ENCODE peak calls at places on chromosomes 13 and 19, in five cellular contexts. One of them, this sample, is unnamed.

GRCh38 chr13:97243915-97244820 is 22.0 kb downstream of the MBNL2 start:
- DNase-seq in cardiac muscle cell: no peak
- DNase-seq in fibroblast of lung: no peak
- DNase-seq in dorsolateral prefrontal cortex: no peak
- DNase-seq in keratinocyte: no peak
- DNase-seq in this sample: no peak

GRCh38 chr13:113636266-113636963 is 21.6 kb downstream of the ATP4B start:
- DNase-seq in fibroblast of lung: no peak
- DNase-seq in keratinocyte: no peak
- DNase-seq in cardiac muscle cell: no peak
- DNase-seq in dorsolateral prefrontal cortex: no peak
- DNase-seq in this sample: no peak

GRCh38 chr19:45578861-45579260 is 5.7 kb downstream of the OPA3 start:
- DNase-seq in fibroblast of lung: no peak
- DNase-seq in keratinocyte: no peak
- DNase-seq in dorsolateral prefrontal cortex: no peak
- DNase-seq in cardiac muscle cell: no peak
- DNase-seq in this sample: no peak

GRCh38 chr19:49973987-49974386 is 13.0 kb upstream of the SIGLEC11 start:
- DNase-seq in dorsolateral prefrontal cortex: no peak
- DNase-seq in cardiac muscle cell: no peak
- DNase-seq in keratinocyte: no peak
- DNase-seq in fibroblast of lung: no peak
- DNase-seq in this sample: no peak

GRCh38 chr19:8485561-8486371 is 16.7 kb downstream of the PRAM1 start:
- DNase-seq in fibroblast of lung: no peak
- DNase-seq in cardiac muscle cell: no peak
- DNase-seq in dorsolateral prefrontal cortex: no peak
- DNase-seq in keratinocyte: no peak
- DNase-seq in this sample: no peak

GRCh38 chr13:20977394-20977793 is 74.8 kb upstream of the XPO4 start:
- DNase-seq in cardiac muscle cell: no peak
- DNase-seq in keratinocyte: no peak
- DNase-seq in dorsolateral prefrontal cortex: no peak
- DNase-seq in fibroblast of lung: no peak
- DNase-seq in this sample: no peak

GRCh38 chr13:41652735-41653361 is 195.5 kb downstream of the RGCC start:
- DNase-seq in fibroblast of lung: peak
- DNase-seq in cardiac muscle cell: peak
- DNase-seq in keratinocyte: no peak
- DNase-seq in dorsolateral prefrontal cortex: no peak
- DNase-seq in this sample: no peak

GRCh38 chr13:80577285-80577684 is 236.4 kb upstream of the SPRY2 start:
- DNase-seq in dorsolateral prefrontal cortex: no peak
- DNase-seq in keratinocyte: no peak
- DNase-seq in cardiac muscle cell: no peak
- DNase-seq in fibroblast of lung: no peak
- DNase-seq in this sample: no peak

GRCh38 chr19:12574036-12574435 is 22.8 kb upstream of the ZNF564 start:
- DNase-seq in keratinocyte: no peak
- DNase-seq in cardiac muscle cell: no peak
- DNase-seq in fibroblast of lung: no peak
- DNase-seq in dorsolateral prefrontal cortex: no peak
- DNase-seq in this sample: no peak

GRCh38 chr13:75762066-75762937 is 126.2 kb downstream of the LMO7 start:
- DNase-seq in cardiac muscle cell: no peak
- DNase-seq in dorsolateral prefrontal cortex: no peak
- DNase-seq in keratinocyte: peak
- DNase-seq in fibroblast of lung: no peak
- DNase-seq in this sample: no peak

GRCh38 chr19:8567522-8568172 is 9.6 kb downstream of the MYO1F start:
- DNase-seq in dorsolateral prefrontal cortex: no peak
- DNase-seq in keratinocyte: no peak
- DNase-seq in fibroblast of lung: no peak
- DNase-seq in cardiac muscle cell: no peak
- DNase-seq in this sample: peak

GRCh38 chr13:44810067-44810840 is 179.0 kb downstream of the NUFIP1 start:
- DNase-seq in cardiac muscle cell: peak
- DNase-seq in fibroblast of lung: peak
- DNase-seq in keratinocyte: no peak
- DNase-seq in dorsolateral prefrontal cortex: no peak
- DNase-seq in this sample: no peak

GRCh38 chr13:82833928-82834327 is 1048.3 kb downstream of the SLITRK1 start:
- DNase-seq in fibroblast of lung: peak
- DNase-seq in dorsolateral prefrontal cortex: no peak
- DNase-seq in cardiac muscle cell: peak
- DNase-seq in keratinocyte: no peak
- DNase-seq in this sample: no peak

GRCh38 chr19:19997656-19998268 is 41.5 kb downstream of the ZNF682 start:
- DNase-seq in keratinocyte: no peak
- DNase-seq in cardiac muscle cell: no peak
- DNase-seq in dorsolateral prefrontal cortex: no peak
- DNase-seq in fibroblast of lung: no peak
- DNase-seq in this sample: peak

GRCh38 chr19:17703823-17704463 is 15.3 kb upstream of the MAP1S start:
- DNase-seq in cardiac muscle cell: peak
- DNase-seq in fibroblast of lung: peak
- DNase-seq in dorsolateral prefrontal cortex: no peak
- DNase-seq in keratinocyte: no peak
- DNase-seq in this sample: peak

GRCh38 chr13:29763426-29764180 is 86.8 kb downstream of the UBL3 start:
- DNase-seq in dorsolateral prefrontal cortex: no peak
- DNase-seq in cardiac muscle cell: no peak
- DNase-seq in keratinocyte: no peak
- DNase-seq in fibroblast of lung: no peak
- DNase-seq in this sample: no peak

GRCh38 chr13:28145049-28145448 is 6.7 kb downstream of the PAN3 start:
- DNase-seq in keratinocyte: no peak
- DNase-seq in fibroblast of lung: no peak
- DNase-seq in cardiac muscle cell: no peak
- DNase-seq in dorsolateral prefrontal cortex: no peak
- DNase-seq in this sample: no peak

GRCh38 chr13:35468195-35468594 is 8.3 kb downstream of the MAB21L1 start:
- DNase-seq in fibroblast of lung: peak
- DNase-seq in cardiac muscle cell: no peak
- DNase-seq in keratinocyte: no peak
- DNase-seq in dorsolateral prefrontal cortex: no peak
- DNase-seq in this sample: no peak

GRCh38 chr19:42268704-42269517 is at the start of gene CIC:
- DNase-seq in dorsolateral prefrontal cortex: peak
- DNase-seq in cardiac muscle cell: peak
- DNase-seq in fibroblast of lung: peak
- DNase-seq in keratinocyte: peak
- DNase-seq in this sample: peak

GRCh38 chr13:113651511-113652403 is 6.2 kb downstream of the ATP4B start:
- DNase-seq in dorsolateral prefrontal cortex: peak
- DNase-seq in cardiac muscle cell: no peak
- DNase-seq in fibroblast of lung: no peak
- DNase-seq in keratinocyte: no peak
- DNase-seq in this sample: no peak

GRCh38 chr19:3942790-3943409 is 10.0 kb downstream of the NMRK2 start:
- DNase-seq in dorsolateral prefrontal cortex: no peak
- DNase-seq in keratinocyte: no peak
- DNase-seq in fibroblast of lung: no peak
- DNase-seq in cardiac muscle cell: no peak
- DNase-seq in this sample: no peak

GRCh38 chr13:41064493-41064892 is 3.2 kb downstream of the WBP4 start:
- DNase-seq in keratinocyte: no peak
- DNase-seq in dorsolateral prefrontal cortex: no peak
- DNase-seq in fibroblast of lung: peak
- DNase-seq in cardiac muscle cell: peak
- DNase-seq in this sample: no peak

GRCh38 chr19:29378543-29379105 is 147.2 kb upstream of the VSTM2B start:
- DNase-seq in keratinocyte: no peak
- DNase-seq in cardiac muscle cell: no peak
- DNase-seq in fibroblast of lung: no peak
- DNase-seq in dorsolateral prefrontal cortex: no peak
- DNase-seq in this sample: no peak

GRCh38 chr13:48214519-48215121 is 18.4 kb upstream of the ITM2B start:
- DNase-seq in fibroblast of lung: no peak
- DNase-seq in cardiac muscle cell: no peak
- DNase-seq in dorsolateral prefrontal cortex: no peak
- DNase-seq in keratinocyte: no peak
- DNase-seq in this sample: no peak

GRCh38 chr13:22114630-22115311 is 443.9 kb downstream of the FGF9 start:
- DNase-seq in fibroblast of lung: no peak
- DNase-seq in dorsolateral prefrontal cortex: no peak
- DNase-seq in cardiac muscle cell: peak
- DNase-seq in keratinocyte: no peak
- DNase-seq in this sample: peak

GRCh38 chr13:26168276-26168814 is 53.8 kb downstream of the RNF6 start:
- DNase-seq in fibroblast of lung: no peak
- DNase-seq in dorsolateral prefrontal cortex: no peak
- DNase-seq in cardiac muscle cell: peak
- DNase-seq in keratinocyte: no peak
- DNase-seq in this sample: no peak

GRCh38 chr13:51643114-51643881 is 59.0 kb downstream of the WDFY2 start:
- DNase-seq in keratinocyte: peak
- DNase-seq in fibroblast of lung: peak
- DNase-seq in dorsolateral prefrontal cortex: no peak
- DNase-seq in cardiac muscle cell: peak
- DNase-seq in this sample: no peak

GRCh38 chr19:1172353-1173159 is 1.5 kb downstream of the SBNO2 start:
- DNase-seq in fibroblast of lung: peak
- DNase-seq in dorsolateral prefrontal cortex: peak
- DNase-seq in keratinocyte: no peak
- DNase-seq in cardiac muscle cell: peak
- DNase-seq in this sample: no peak

GRCh38 chr13:45276887-45277286 is 64.1 kb downstream of the TPT1 start:
- DNase-seq in fibroblast of lung: no peak
- DNase-seq in dorsolateral prefrontal cortex: no peak
- DNase-seq in cardiac muscle cell: no peak
- DNase-seq in keratinocyte: no peak
- DNase-seq in this sample: no peak

GRCh38 chr13:111337741-111338140 is 17.3 kb downstream of the TEX29 start:
- DNase-seq in cardiac muscle cell: peak
- DNase-seq in fibroblast of lung: peak
- DNase-seq in dorsolateral prefrontal cortex: no peak
- DNase-seq in keratinocyte: no peak
- DNase-seq in this sample: no peak

GRCh38 chr19:29139227-29139626 is 73.7 kb downstream of the UQCRFS1 start:
- DNase-seq in dorsolateral prefrontal cortex: no peak
- DNase-seq in fibroblast of lung: no peak
- DNase-seq in cardiac muscle cell: no peak
- DNase-seq in keratinocyte: no peak
- DNase-seq in this sample: no peak

GRCh38 chr13:20465218-20465879 is 60.3 kb downstream of the CRYL1 start:
- DNase-seq in fibroblast of lung: no peak
- DNase-seq in cardiac muscle cell: peak
- DNase-seq in dorsolateral prefrontal cortex: no peak
- DNase-seq in keratinocyte: no peak
- DNase-seq in this sample: no peak

GRCh38 chr13:113565526-113566226 is 18.9 kb upstream of the TFDP1 start:
- DNase-seq in cardiac muscle cell: no peak
- DNase-seq in dorsolateral prefrontal cortex: no peak
- DNase-seq in fibroblast of lung: no peak
- DNase-seq in keratinocyte: no peak
- DNase-seq in this sample: no peak

GRCh38 chr19:38665219-38665931 is 17.9 kb downstream of the ACTN4 start:
- DNase-seq in keratinocyte: no peak
- DNase-seq in cardiac muscle cell: no peak
- DNase-seq in dorsolateral prefrontal cortex: no peak
- DNase-seq in fibroblast of lung: no peak
- DNase-seq in this sample: no peak
- H3K27ac ChIP-seq in keratinocyte: peak
- H3K27ac ChIP-seq in cardiac muscle cell: peak
- H3K27ac ChIP-seq in dorsolateral prefrontal cortex: peak
- H3K27ac ChIP-seq in fibroblast of lung: peak
- H3K27ac ChIP-seq in this sample: peak

GRCh38 chr19:30811397-30812098 is 439.4 kb downstream of the ZNF536 start:
- DNase-seq in fibroblast of lung: no peak
- DNase-seq in keratinocyte: no peak
- DNase-seq in dorsolateral prefrontal cortex: no peak
- DNase-seq in cardiac muscle cell: no peak
- DNase-seq in this sample: no peak
- H3K27ac ChIP-seq in fibroblast of lung: no peak
- H3K27ac ChIP-seq in keratinocyte: no peak
- H3K27ac ChIP-seq in dorsolateral prefrontal cortex: no peak
- H3K27ac ChIP-seq in cardiac muscle cell: no peak
- H3K27ac ChIP-seq in this sample: no peak

GRCh38 chr19:14085309-14085995 is at the start of gene C19orf67:
- DNase-seq in fibroblast of lung: no peak
- DNase-seq in cardiac muscle cell: no peak
- DNase-seq in dorsolateral prefrontal cortex: no peak
- DNase-seq in keratinocyte: no peak
- DNase-seq in this sample: no peak

GRCh38 chr19:14081797-14082674 is 3.5 kb downstream of the C19orf67 start:
- DNase-seq in fibroblast of lung: peak
- DNase-seq in cardiac muscle cell: no peak
- DNase-seq in dorsolateral prefrontal cortex: peak
- DNase-seq in keratinocyte: no peak
- DNase-seq in this sample: no peak

GRCh38 chr19:14080887-14081796 is 4.4 kb downstream of the C19orf67 start:
- DNase-seq in dorsolateral prefrontal cortex: peak
- DNase-seq in keratinocyte: peak
- DNase-seq in cardiac muscle cell: peak
- DNase-seq in fibroblast of lung: peak
- DNase-seq in this sample: peak

GRCh38 chr19:14086098-14086497 is 515 bp upstream of the C19orf67 start:
- DNase-seq in dorsolateral prefrontal cortex: no peak
- DNase-seq in cardiac muscle cell: no peak
- DNase-seq in fibroblast of lung: no peak
- DNase-seq in keratinocyte: no peak
- DNase-seq in this sample: no peak

GRCh38 chr19:14082675-14082960 is 3.0 kb downstream of the C19orf67 start:
- DNase-seq in fibroblast of lung: no peak
- DNase-seq in keratinocyte: no peak
- DNase-seq in dorsolateral prefrontal cortex: no peak
- DNase-seq in cardiac muscle cell: no peak
- DNase-seq in this sample: no peak
- H3K27ac ChIP-seq in fibroblast of lung: no peak
- H3K27ac ChIP-seq in keratinocyte: no peak
- H3K27ac ChIP-seq in dorsolateral prefrontal cortex: peak
- H3K27ac ChIP-seq in cardiac muscle cell: no peak
- H3K27ac ChIP-seq in this sample: no peak

DNA sequence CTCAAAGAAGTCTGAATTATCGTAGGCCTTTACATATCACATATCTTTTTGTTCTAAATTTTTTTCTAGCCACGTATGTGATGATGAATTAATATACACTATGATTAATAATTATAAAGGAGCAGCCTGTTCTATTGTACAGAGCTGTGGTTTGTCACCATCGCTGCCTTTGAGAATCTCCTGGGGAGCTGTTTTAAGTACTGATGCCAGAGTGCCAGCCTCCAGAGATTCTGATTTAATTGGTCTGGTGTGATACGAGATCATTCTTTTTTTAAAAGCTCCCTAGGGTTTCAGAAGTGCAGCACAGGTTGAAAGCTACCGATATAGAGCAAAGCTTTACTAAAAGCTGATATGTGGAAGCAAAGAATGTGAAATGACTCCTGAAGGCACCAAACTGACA is 314.6 kb downstream of the ITGBL1 start:
- DNase-seq in keratinocyte: no peak
- DNase-seq in dorsolateral prefrontal cortex: no peak
- DNase-seq in cardiac muscle cell: no peak
- DNase-seq in fibroblast of lung: no peak
- DNase-seq in this sample: no peak
- H3K27ac ChIP-seq in keratinocyte: no peak
- H3K27ac ChIP-seq in dorsolateral prefrontal cortex: no peak
- H3K27ac ChIP-seq in cardiac muscle cell: no peak
- H3K27ac ChIP-seq in fibroblast of lung: no peak
- H3K27ac ChIP-seq in this sample: no peak